ENCODE peak calls at places on chromosome 11, in eight cellular contexts. I, V, T, Y, A, H, P and N are unnamed samples.

GRCh38 chr11:124978316-124978715 is 24.3 kb downstream of the CCDC15 start:
- DNase-seq in T (no peak), H (no peak), V (no peak), Y (no peak), P (no peak), I (no peak), A (no peak), N (no peak)

GRCh38 chr11:10930224-10930960 is 72.5 kb upstream of the ZBED5 start:
- DNase-seq in Y (no peak), I (peak; percentile 42), A (no peak), V (peak; percentile 83), T (no peak), H (peak; percentile 16), P (peak; percentile 28), N (no peak)

GRCh38 chr11:111308140-111308539 is 9.8 kb downstream of the POU2AF3 start:
- DNase-seq in T (no peak), A (peak; percentile 30), I (no peak), P (no peak), Y (peak; percentile 61), H (no peak), V (no peak), N (no peak)

GRCh38 chr11:35990816-35991215 is 47.0 kb downstream of the LDLRAD3 start:
- DNase-seq in Y (no peak), H (no peak), A (no peak), T (no peak), I (no peak), P (no peak), V (peak; percentile 38), N (no peak)

GRCh38 chr11:10302744-10303557 is 1.9 kb upstream of the ADM start:
- DNase-seq in V (no peak), Y (peak; percentile 94), T (peak; percentile 86), I (peak; percentile 67), H (peak; percentile 60), A (peak; percentile 72), P (peak; percentile 34), N (peak; percentile 73)

GRCh38 chr11:73420136-73420535 is 43.9 kb downstream of the RELT start:
- DNase-seq in I (no peak), T (no peak), V (no peak), P (no peak), A (no peak), Y (no peak), H (no peak), N (no peak)

GRCh38 chr11:11036185-11037161 is 178.6 kb upstream of the ZBED5 start:
- DNase-seq in A (peak; percentile 76), I (peak; percentile 70), H (no peak), P (peak; percentile 9), T (no peak), V (peak; percentile 78), Y (no peak), N (no peak)

GRCh38 chr11:26102325-26102724 is 229.6 kb upstream of the ANO3 start:
- DNase-seq in P (no peak), V (no peak), H (no peak), A (no peak), I (no peak), Y (no peak), T (no peak), N (no peak)

GRCh38 chr11:3906166-3906565 is 50.7 kb downstream of the STIM1 start:
- DNase-seq in Y (no peak), H (no peak), I (no peak), A (no peak), T (no peak), P (peak; percentile 63), V (no peak), N (no peak)

GRCh38 chr11:27443746-27444465 is 28.7 kb downstream of the LGR4 start:
- DNase-seq in A (no peak), V (no peak), H (no peak), Y (no peak), I (no peak), T (no peak), P (no peak), N (no peak)

GRCh38 chr11:47464479-47464878 is 15.5 kb upstream of the RAPSN start:
- DNase-seq in V (peak; percentile 86), A (no peak), I (peak; percentile 55), P (no peak), H (no peak), T (no peak), Y (no peak), N (no peak)

GRCh38 chr11:113553235-113553634 is 78.0 kb upstream of the DRD2 start:
- DNase-seq in V (peak; percentile 65), T (no peak), P (peak; percentile 71), Y (no peak), H (no peak), I (peak; percentile 90), A (peak; percentile 98), N (peak; percentile 1)

GRCh38 chr11:70788247-70789022 is 390.1 kb downstream of the CTTN start:
- DNase-seq in P (peak; percentile 94), V (peak; percentile 98), Y (no peak), A (peak; percentile 77), T (no peak), I (peak; percentile 86), H (no peak), N (no peak)

GRCh38 chr11:79400717-79401330 is 40.0 kb downstream of the TENM4 start:
- DNase-seq in A (peak; percentile 44), T (no peak), V (peak; percentile 72), H (no peak), P (peak; percentile 48), I (peak; percentile 57), Y (no peak), N (no peak)

GRCh38 chr11:61617515-61617914 is 36.6 kb upstream of the SYT7 start:
- DNase-seq in H (no peak), V (peak; percentile 82), Y (no peak), P (no peak), A (no peak), I (peak; percentile 73), T (no peak), N (no peak)
- TF ChIP-seq CTCF in H (no peak), V (peak; percentile 33), Y (no peak), P (no peak), A (peak; percentile 8), I (peak; percentile 32), T (no peak), N (no peak)

GRCh38 chr11:77508031-77508430 is 34.1 kb upstream of the PAK1 start:
- DNase-seq in I (no peak), A (no peak), V (no peak), T (no peak), P (no peak), H (no peak), Y (no peak), N (no peak)
- TF ChIP-seq CTCF in I (peak; percentile 1), A (no peak), V (no peak), T (no peak), P (no peak), H (no peak), Y (no peak), N (no peak)

GRCh38 chr11:19279455-19279854 is 38.7 kb upstream of the E2F8 start:
- DNase-seq in A (no peak), P (no peak), V (no peak), Y (no peak), H (no peak), T (no peak), I (no peak), N (no peak)
- TF ChIP-seq CTCF in A (no peak), P (no peak), V (no peak), Y (no peak), H (no peak), T (no peak), I (no peak), N (no peak)

DNA sequence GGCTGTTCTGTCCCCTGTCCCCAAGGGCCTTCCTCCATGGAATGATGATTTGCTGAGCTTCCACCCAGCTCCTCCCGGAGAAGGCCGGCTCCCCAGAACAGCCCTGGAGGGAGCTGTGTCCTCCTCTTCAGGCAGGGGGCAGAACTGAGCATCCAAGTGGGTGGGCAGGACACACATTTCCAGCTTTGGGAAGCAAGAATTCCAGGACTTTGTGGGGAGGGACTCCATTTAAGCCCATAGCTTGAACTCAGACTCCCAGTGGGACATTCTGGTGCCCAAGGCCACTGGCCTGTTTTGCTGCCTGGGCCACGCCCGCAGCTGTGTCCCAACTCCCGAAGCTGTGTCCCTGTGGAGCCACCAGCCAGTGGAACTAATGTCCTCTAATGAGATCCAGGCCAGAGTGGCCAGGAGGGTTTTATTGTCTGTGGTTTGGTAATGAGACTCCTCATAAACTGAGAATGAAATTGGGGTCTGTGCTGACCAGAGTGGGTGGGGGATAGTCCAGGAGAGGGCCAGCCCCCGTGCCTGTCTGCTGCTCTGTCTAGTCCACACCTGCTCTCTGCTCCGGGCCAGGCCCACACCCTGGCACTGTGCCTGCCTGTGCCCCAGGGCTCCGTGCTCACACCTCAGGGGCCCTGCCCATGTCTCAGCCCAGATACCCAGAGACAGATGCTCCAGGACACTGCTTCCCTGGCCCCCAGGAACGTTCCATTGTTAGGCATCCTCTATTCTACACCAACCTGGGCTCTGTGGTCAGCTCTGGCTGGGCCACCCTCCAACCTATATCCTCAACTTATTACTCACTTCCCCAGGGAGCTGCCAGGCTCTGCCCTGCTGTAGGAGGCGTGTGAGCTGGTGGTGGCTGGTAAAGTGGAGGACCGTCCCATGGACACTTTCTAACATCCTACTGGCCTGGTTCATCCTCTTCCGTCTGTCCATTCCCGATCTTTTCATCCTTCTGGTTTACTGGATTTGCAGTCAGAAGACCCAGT is 7.6 kb downstream of the NECTIN1 start:
- DNase-seq in Y (no peak), A (no peak), P (peak; percentile 64), T (no peak), H (no peak), I (peak; percentile 30), V (peak; percentile 96), N (no peak)
- TF ChIP-seq CTCF in Y (peak; percentile 46), A (peak; percentile 58), P (no peak), T (peak; percentile 24), H (no peak), I (peak; percentile 54), V (peak; percentile 55), N (no peak)

GRCh38 chr11:91768783-91769182 is 455.8 kb upstream of the FAT3 start:
- DNase-seq in H (no peak), P (no peak), I (no peak), Y (no peak), T (no peak), A (no peak), V (no peak), N (no peak)

GRCh38 chr11:91778758-91779157 is 445.9 kb upstream of the FAT3 start:
- DNase-seq in A (no peak), Y (no peak), P (no peak), V (no peak), T (no peak), I (no peak), H (no peak), N (no peak)

GRCh38 chr11:91776660-91777059 is 448.0 kb upstream of the FAT3 start:
- DNase-seq in A (no peak), I (no peak), T (no peak), V (no peak), P (no peak), H (no peak), Y (no peak), N (no peak)

GRCh38 chr11:91773090-91773489 is 451.5 kb upstream of the FAT3 start:
- DNase-seq in I (no peak), Y (no peak), V (no peak), H (no peak), P (no peak), T (no peak), A (peak; percentile 11), N (no peak)
- TF ChIP-seq CTCF in I (no peak), Y (no peak), V (peak; percentile 22), H (no peak), P (no peak), T (no peak), A (no peak), N (no peak)

DNA sequence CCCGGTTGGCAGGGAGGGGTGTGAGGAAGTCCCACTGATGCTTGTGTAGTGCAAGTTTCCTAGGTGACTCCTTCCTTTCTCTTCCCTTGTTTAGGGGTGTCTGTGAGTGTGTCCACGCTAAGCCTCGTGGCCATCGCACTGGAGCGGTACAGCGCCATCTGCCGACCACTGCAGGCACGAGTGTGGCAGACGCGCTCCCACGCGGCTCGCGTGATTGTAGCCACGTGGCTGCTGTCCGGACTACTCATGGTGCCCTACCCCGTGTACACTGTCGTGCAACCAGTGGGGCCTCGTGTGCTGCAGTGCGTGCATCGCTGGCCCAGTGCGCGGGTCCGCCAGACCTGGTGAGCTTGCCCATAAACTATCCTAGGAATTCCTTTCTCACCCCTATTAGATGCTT is 10.4 kb downstream of the CCKBR start:
- DNase-seq in I (no peak), V (no peak), P (no peak), Y (no peak), A (no peak), T (no peak), H (no peak), N (no peak)
- TF ChIP-seq CTCF in I (no peak), V (no peak), P (no peak), Y (no peak), A (peak; percentile 13), T (no peak), H (no peak), N (no peak)